ENCODE peak calls at places on chromosomes 5 and 9, in ten cellular contexts. H is GM23338; K is NCI-H524; L is midbrain; U is choroid plexus epithelial cell; X is fibroblast of mammary gland; G is iPS DF 6.9; S is HT-29; M is stimulated activated CD4-positive, alpha-beta T cell treated with anti-CD3 and anti-CD28 coated beads, Interleukin-15, amount 100 ng/mL, for 24 hours; P is fibroblast of lung. F is an unnamed sample.

GRCh38 chr9:131656356-131657030 is 83.4 kb downstream of the RAPGEF1 start:
- DNase-seq in S (no peak), K (no peak), P (no peak), L (peak; percentile 66), X (no peak), H (no peak), G (no peak), M (peak; percentile 70), U (no peak), F (no peak)

GRCh38 chr9:93036887-93037475 is 21.5 kb upstream of the SUSD3 start:
- DNase-seq in G (no peak), M (no peak), K (no peak), U (no peak), H (no peak), X (no peak), L (no peak), S (no peak), P (no peak), F (no peak)

GRCh38 chr9:17004500-17004899 is 130.3 kb upstream of the CNTLN start:
- DNase-seq in K (no peak), G (no peak), L (no peak), H (peak; percentile 11), P (peak; percentile 23), U (peak; percentile 57), M (no peak), X (peak; percentile 78), S (no peak), F (no peak)

GRCh38 chr5:168111433-168111832 is 180.0 kb upstream of the WWC1 start:
- DNase-seq in S (no peak), X (no peak), H (no peak), P (no peak), M (no peak), U (no peak), G (no peak), K (no peak), L (no peak), F (no peak)

GRCh38 chr5:29148073-29148472 is 2045.4 kb upstream of the CDH6 start:
- DNase-seq in G (no peak), P (no peak), H (no peak), U (no peak), X (no peak), M (no peak), K (no peak), S (no peak), L (no peak), F (no peak)

GRCh38 chr5:94674841-94675382 is 56.4 kb downstream of the SLF1 start:
- DNase-seq in P (peak; percentile 14), X (peak; percentile 26), G (no peak), S (no peak), U (peak; percentile 31), H (no peak), K (no peak), L (no peak), M (no peak), F (no peak)

GRCh38 chr5:114634517-114634916 is 272.6 kb downstream of the KCNN2 start:
- DNase-seq in H (no peak), M (no peak), K (no peak), S (no peak), X (no peak), P (no peak), G (no peak), L (no peak), U (no peak), F (no peak)

GRCh38 chr9:115202960-115203751 is 85.2 kb upstream of the TNC start:
- DNase-seq in H (no peak), S (no peak), K (no peak), L (no peak), M (no peak), X (peak; percentile 99), G (no peak), P (peak; percentile 87), U (peak; percentile 52), F (no peak)

GRCh38 chr5:143775258-143775657 is 36.7 kb upstream of the HMHB1 start:
- DNase-seq in K (no peak), M (no peak), P (peak; percentile 70), X (peak; percentile 87), S (no peak), G (no peak), U (peak; percentile 51), L (no peak), H (no peak), F (no peak)

GRCh38 chr9:106177216-106177615 is 482.9 kb downstream of the TMEM38B start:
- DNase-seq in H (no peak), L (no peak), M (no peak), G (no peak), P (no peak), S (no peak), K (no peak), U (no peak), X (no peak), F (no peak)

GRCh38 chr9:137435980-137436760 is 5.0 kb downstream of the ENTPD8 start:
- DNase-seq in L (no peak), P (peak; percentile 81), M (no peak), H (no peak), G (no peak), S (peak; percentile 90), X (peak; percentile 85), U (peak; percentile 81), K (no peak), F (peak; percentile 11)

GRCh38 chr9:89154651-89155336 is 23.8 kb downstream of the SHC3 start:
- DNase-seq in S (no peak), M (peak; percentile 55), U (peak; percentile 83), L (no peak), K (no peak), X (peak; percentile 92), H (no peak), P (peak; percentile 97), G (no peak), F (no peak)

GRCh38 chr9:93677641-93678136 is 101.3 kb downstream of the PHF2 start:
- DNase-seq in K (no peak), X (no peak), H (no peak), L (no peak), S (no peak), P (no peak), G (no peak), U (no peak), M (peak; percentile 0), F (peak; percentile 4)

GRCh38 chr5:137760294-137761019 is 6.3 kb upstream of the HNRNPA0 start:
- DNase-seq in M (no peak), L (no peak), H (no peak), U (peak; percentile 40), X (no peak), S (no peak), G (no peak), K (no peak), P (no peak), F (no peak)

GRCh38 chr5:171907731-171908343 is 98.6 kb downstream of the FBXW11 start:
- DNase-seq in P (peak; percentile 50), G (peak; percentile 52), K (peak; percentile 67), S (peak; percentile 78), U (peak; percentile 83), L (peak; percentile 64), X (peak; percentile 73), H (peak; percentile 84), M (peak; percentile 67), F (peak; percentile 47)

GRCh38 chr5:114174131-114174530 is 187.7 kb upstream of the KCNN2 start:
- DNase-seq in M (no peak), P (peak; percentile 11), K (no peak), L (no peak), H (no peak), X (no peak), G (no peak), S (no peak), U (peak; percentile 31), F (no peak)

F was measured in WTC11.